ENCODE peak calls at places on chromosomes 4 and X, in eight cellular contexts. One of them, this sample, is unnamed. For H3K27me3 and H3K36me3, the result is how much of the 10 kb centered on the place peaks cover.

GRCh38 chr4:151644625-151645024 is 116.2 kb downstream of the GATB start:
- DNase-seq in neural progenitor cell: peak
- DNase-seq in ovary: no peak
- DNase-seq in gastrocnemius medialis: no peak
- DNase-seq in hepatocyte: no peak
- DNase-seq in neuronal stem cell: peak
- DNase-seq in stomach: no peak
- DNase-seq in heart right ventricle: no peak
- DNase-seq in this sample: peak

GRCh38 chr4:54155936-54156335 is 56.0 kb downstream of the GSX2 start:
- DNase-seq in neural progenitor cell: no peak
- DNase-seq in ovary: no peak
- DNase-seq in gastrocnemius medialis: no peak
- DNase-seq in hepatocyte: no peak
- DNase-seq in neuronal stem cell: no peak
- DNase-seq in stomach: no peak
- DNase-seq in heart right ventricle: no peak
- DNase-seq in this sample: no peak

GRCh38 chr4:89134775-89135319 is 23.5 kb downstream of the TIGD2 start:
- DNase-seq in neural progenitor cell: no peak
- DNase-seq in ovary: no peak
- DNase-seq in gastrocnemius medialis: no peak
- DNase-seq in hepatocyte: peak
- DNase-seq in neuronal stem cell: no peak
- DNase-seq in stomach: no peak
- DNase-seq in heart right ventricle: peak
- DNase-seq in this sample: no peak

GRCh38 chr4:144564358-144564757 is 81.6 kb upstream of the HHIP start:
- DNase-seq in neural progenitor cell: no peak
- DNase-seq in ovary: no peak
- DNase-seq in gastrocnemius medialis: no peak
- DNase-seq in hepatocyte: no peak
- DNase-seq in neuronal stem cell: no peak
- DNase-seq in stomach: no peak
- DNase-seq in heart right ventricle: no peak
- DNase-seq in this sample: no peak

GRCh38 chr4:174284181-174284886 is 623 bp downstream of the CEP44 start:
- DNase-seq in neural progenitor cell: peak
- DNase-seq in ovary: no peak
- DNase-seq in gastrocnemius medialis: no peak
- DNase-seq in hepatocyte: peak
- DNase-seq in neuronal stem cell: no peak
- DNase-seq in stomach: no peak
- DNase-seq in heart right ventricle: no peak
- DNase-seq in this sample: peak

GRCh38 chrX:80485543-80485942 is 65.3 kb downstream of the TENT5D start:
- DNase-seq in neural progenitor cell: no peak
- DNase-seq in ovary: no peak
- DNase-seq in gastrocnemius medialis: no peak
- DNase-seq in hepatocyte: no peak
- DNase-seq in neuronal stem cell: no peak
- DNase-seq in stomach: no peak
- DNase-seq in heart right ventricle: no peak
- DNase-seq in this sample: no peak

GRCh38 chr4:103996637-103997036 is 276.9 kb upstream of the TACR3 start:
- DNase-seq in neural progenitor cell: peak
- DNase-seq in ovary: no peak
- DNase-seq in gastrocnemius medialis: no peak
- DNase-seq in hepatocyte: peak
- DNase-seq in neuronal stem cell: peak
- DNase-seq in stomach: no peak
- DNase-seq in heart right ventricle: no peak
- DNase-seq in this sample: peak

GRCh38 chr4:6489962-6490361 is 17.5 kb upstream of the PPP2R2C start:
- DNase-seq in neural progenitor cell: no peak
- DNase-seq in ovary: no peak
- DNase-seq in gastrocnemius medialis: no peak
- DNase-seq in hepatocyte: no peak
- DNase-seq in neuronal stem cell: no peak
- DNase-seq in stomach: no peak
- DNase-seq in heart right ventricle: no peak
- DNase-seq in this sample: no peak

GRCh38 chr4:76953956-76954355 is 4.4 kb downstream of the SEPTIN11 start:
- DNase-seq in neural progenitor cell: no peak
- DNase-seq in ovary: no peak
- DNase-seq in gastrocnemius medialis: no peak
- DNase-seq in hepatocyte: no peak
- DNase-seq in neuronal stem cell: no peak
- DNase-seq in stomach: no peak
- DNase-seq in heart right ventricle: no peak
- DNase-seq in this sample: no peak

GRCh38 chr4:76952071-76952470 is 2.5 kb downstream of the SEPTIN11 start:
- DNase-seq in neural progenitor cell: no peak
- DNase-seq in ovary: no peak
- DNase-seq in gastrocnemius medialis: no peak
- DNase-seq in hepatocyte: no peak
- DNase-seq in neuronal stem cell: no peak
- DNase-seq in stomach: no peak
- DNase-seq in heart right ventricle: no peak
- DNase-seq in this sample: no peak

GRCh38 chr4:76951333-76952033 is 1.9 kb downstream of the SEPTIN11 start:
- DNase-seq in neural progenitor cell: no peak
- DNase-seq in ovary: no peak
- DNase-seq in gastrocnemius medialis: no peak
- DNase-seq in hepatocyte: no peak
- DNase-seq in neuronal stem cell: no peak
- DNase-seq in stomach: no peak
- DNase-seq in heart right ventricle: no peak
- DNase-seq in this sample: no peak

GRCh38 chr4:76954489-76954888 is 4.9 kb downstream of the SEPTIN11 start:
- DNase-seq in neural progenitor cell: no peak
- DNase-seq in ovary: no peak
- DNase-seq in gastrocnemius medialis: no peak
- DNase-seq in hepatocyte: no peak
- DNase-seq in neuronal stem cell: no peak
- DNase-seq in stomach: no peak
- DNase-seq in heart right ventricle: no peak
- DNase-seq in this sample: no peak

DNA sequence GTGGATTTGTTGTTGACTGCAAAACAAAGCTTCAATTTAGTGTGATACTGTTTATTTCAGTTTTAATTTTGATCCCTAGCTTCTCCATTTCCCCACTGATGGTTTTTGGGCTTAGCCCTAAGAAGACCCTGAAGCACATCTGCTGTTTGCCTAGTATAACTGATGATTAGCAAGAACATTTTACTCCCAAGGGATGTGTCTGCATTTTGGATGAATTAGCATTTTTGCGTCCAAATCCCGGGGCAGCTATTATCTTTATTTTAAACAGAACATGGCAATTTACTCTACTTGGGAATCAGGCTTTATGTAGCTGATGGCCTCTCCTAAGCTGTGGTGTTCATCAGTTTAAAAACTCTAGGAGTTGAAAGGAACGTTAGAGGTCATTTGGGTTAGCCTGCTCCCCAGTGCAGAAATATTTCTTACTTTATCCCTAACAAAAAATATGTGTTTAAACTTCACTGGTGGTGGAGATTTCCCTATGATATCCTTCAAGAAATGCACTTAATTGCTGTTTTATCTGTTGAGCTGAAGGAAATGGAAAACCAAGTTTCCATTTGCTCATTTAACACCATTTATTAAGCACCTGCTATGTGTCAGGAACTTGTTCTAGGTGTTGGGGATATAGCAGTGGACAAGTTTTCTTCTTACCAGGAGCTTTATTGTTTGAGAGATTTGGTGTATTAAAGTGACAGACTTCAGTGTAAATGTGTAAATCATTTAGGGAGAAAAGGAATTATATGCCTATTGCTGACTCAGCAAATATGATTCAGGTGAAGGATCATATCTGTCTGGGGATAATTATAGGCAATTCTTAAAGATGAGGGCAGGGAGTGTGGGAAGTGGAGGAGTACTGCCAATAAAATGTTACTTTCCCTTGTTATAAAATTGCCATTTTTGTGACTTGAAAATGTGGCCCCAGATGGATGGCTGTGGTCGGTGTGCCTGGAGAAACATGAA is 3.4 kb downstream of the SEPTIN11 start:
- DNase-seq in neural progenitor cell: no peak
- DNase-seq in ovary: no peak
- DNase-seq in gastrocnemius medialis: no peak
- DNase-seq in hepatocyte: no peak
- DNase-seq in neuronal stem cell: no peak
- DNase-seq in stomach: no peak
- DNase-seq in heart right ventricle: no peak
- DNase-seq in this sample: no peak
- H3K4me3 ChIP-seq in neural progenitor cell: no peak
- H3K4me3 ChIP-seq in ovary: no peak
- H3K4me3 ChIP-seq in gastrocnemius medialis: no peak
- H3K4me3 ChIP-seq in hepatocyte: no peak
- H3K4me3 ChIP-seq in neuronal stem cell: no peak
- H3K4me3 ChIP-seq in stomach: no peak
- H3K4me3 ChIP-seq in heart right ventricle: no peak
- H3K4me3 ChIP-seq in this sample: no peak

GRCh38 chr4:44446801-44447562 is 1.6 kb downstream of the KCTD8 start:
- DNase-seq in neural progenitor cell: peak
- DNase-seq in ovary: peak
- DNase-seq in gastrocnemius medialis: no peak
- DNase-seq in hepatocyte: peak
- DNase-seq in neuronal stem cell: peak
- DNase-seq in stomach: peak
- DNase-seq in heart right ventricle: no peak
- DNase-seq in this sample: peak

GRCh38 chr4:44448548-44449443 is at the start of gene KCTD8:
- DNase-seq in neural progenitor cell: peak
- DNase-seq in ovary: peak
- DNase-seq in gastrocnemius medialis: peak
- DNase-seq in hepatocyte: peak
- DNase-seq in neuronal stem cell: peak
- DNase-seq in stomach: peak
- DNase-seq in heart right ventricle: peak
- DNase-seq in this sample: peak

GRCh38 chr4:44446191-44446590 is 2.4 kb downstream of the KCTD8 start:
- DNase-seq in neural progenitor cell: no peak
- DNase-seq in ovary: no peak
- DNase-seq in gastrocnemius medialis: no peak
- DNase-seq in hepatocyte: no peak
- DNase-seq in neuronal stem cell: no peak
- DNase-seq in stomach: no peak
- DNase-seq in heart right ventricle: no peak
- DNase-seq in this sample: no peak

DNA sequence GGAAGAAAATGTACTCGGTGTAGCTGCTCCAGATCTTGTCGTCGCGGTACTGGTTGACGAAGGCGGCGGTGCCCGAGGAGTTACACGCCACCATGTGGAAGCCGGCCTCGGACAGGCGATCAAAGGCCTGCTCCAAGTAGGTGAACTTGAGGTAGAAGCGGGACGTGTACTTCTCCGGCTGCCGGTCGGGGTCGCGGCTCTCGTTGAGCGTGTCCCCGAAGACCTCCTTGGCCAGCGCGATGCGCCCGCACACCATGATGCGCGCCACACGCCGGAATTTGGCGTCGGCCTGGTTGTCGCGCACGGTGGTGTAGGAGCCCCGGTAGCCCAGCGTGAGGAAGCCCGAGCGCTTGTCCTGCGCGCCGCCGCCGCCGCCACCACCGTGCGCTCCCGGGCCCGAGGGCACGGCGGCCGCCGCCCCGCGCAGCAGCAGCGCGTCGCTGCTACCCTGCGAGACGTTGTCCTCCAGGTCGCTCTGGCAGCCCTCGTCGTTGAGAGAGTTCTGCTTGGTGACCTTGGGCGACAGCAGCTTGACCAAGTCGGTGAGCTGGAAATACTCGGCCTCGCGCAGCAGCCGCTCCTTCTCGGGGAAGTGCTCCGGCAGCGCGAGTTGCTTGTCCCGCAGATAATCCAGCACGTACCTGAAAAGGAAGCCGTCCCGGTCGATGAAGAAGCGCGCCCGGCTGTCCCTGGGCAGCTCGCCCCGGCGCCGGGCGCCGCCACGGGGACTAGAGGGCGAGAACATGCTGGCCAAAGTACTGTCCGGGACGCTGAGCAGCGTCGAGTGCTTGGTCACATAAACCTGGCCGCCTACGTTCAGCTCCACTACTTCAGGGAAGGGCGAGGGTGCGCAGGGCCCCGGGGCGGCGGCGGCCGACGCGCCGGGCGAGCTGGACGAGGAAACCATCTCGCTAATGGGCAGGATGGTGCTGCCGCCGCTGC is 775 bp downstream of the KCTD8 start:
- DNase-seq in neural progenitor cell: peak
- DNase-seq in ovary: peak
- DNase-seq in gastrocnemius medialis: peak
- DNase-seq in hepatocyte: peak
- DNase-seq in neuronal stem cell: peak
- DNase-seq in stomach: peak
- DNase-seq in heart right ventricle: peak
- DNase-seq in this sample: peak
- H3K27me3 ChIP-seq in neural progenitor cell: half or more
- H3K27me3 ChIP-seq in ovary: under half
- H3K27me3 ChIP-seq in gastrocnemius medialis: under half
- H3K27me3 ChIP-seq in hepatocyte: half or more
- H3K27me3 ChIP-seq in neuronal stem cell: under half
- H3K27me3 ChIP-seq in stomach: under half
- H3K27me3 ChIP-seq in heart right ventricle: half or more
- H3K27me3 ChIP-seq in this sample: under half

DNA sequence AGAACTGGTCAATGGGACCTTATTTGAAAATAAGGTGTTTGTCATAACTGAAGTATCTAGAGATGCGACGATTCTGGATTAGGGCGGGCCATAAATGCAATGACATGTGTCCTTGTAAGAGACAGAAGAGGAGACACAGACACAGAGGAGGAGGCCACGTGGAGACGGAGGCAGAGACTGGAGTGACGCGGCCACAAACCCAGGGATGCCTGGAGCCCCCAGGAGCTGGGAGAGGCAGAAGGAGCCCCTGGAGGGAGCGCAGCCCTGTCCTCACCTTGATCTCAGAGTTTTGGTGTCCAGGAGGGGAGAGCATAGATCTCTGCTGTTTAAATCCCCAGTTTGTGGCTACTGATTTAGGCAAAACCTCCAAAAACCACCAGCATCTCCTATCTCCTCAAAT is 5.0 kb downstream of the GTPBP6 start:
- DNase-seq in neural progenitor cell: no peak
- DNase-seq in ovary: peak
- DNase-seq in gastrocnemius medialis: no peak
- DNase-seq in hepatocyte: no peak
- DNase-seq in neuronal stem cell: no peak
- DNase-seq in stomach: no peak
- DNase-seq in heart right ventricle: no peak
- DNase-seq in this sample: no peak
- H3K36me3 ChIP-seq in neural progenitor cell: under half
- H3K36me3 ChIP-seq in ovary: under half
- H3K36me3 ChIP-seq in gastrocnemius medialis: half or more
- H3K36me3 ChIP-seq in hepatocyte: under half
- H3K36me3 ChIP-seq in neuronal stem cell: under half
- H3K36me3 ChIP-seq in stomach: half or more
- H3K36me3 ChIP-seq in heart right ventricle: half or more
- H3K36me3 ChIP-seq in this sample: under half

DNA sequence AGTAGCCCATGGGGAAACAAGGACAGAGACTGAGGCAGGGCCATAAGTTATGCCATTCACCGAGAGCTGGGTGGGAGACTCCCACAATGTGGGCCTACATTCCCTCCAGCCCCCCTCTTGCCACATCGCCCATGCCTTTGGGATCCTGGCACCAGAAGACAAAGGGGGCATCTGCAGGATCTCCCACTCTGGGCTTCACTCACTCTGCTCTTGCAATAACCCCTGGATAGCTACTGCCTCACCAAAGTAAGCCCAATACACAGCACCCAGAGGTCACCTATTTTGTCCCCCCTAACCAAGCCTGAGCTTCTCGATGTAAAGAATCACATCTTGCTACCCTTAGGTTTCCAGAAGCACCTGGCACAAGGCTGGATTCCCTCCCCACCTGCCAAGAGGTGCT is 741 bp upstream of the RTL5 start:
- DNase-seq in neural progenitor cell: no peak
- DNase-seq in ovary: no peak
- DNase-seq in gastrocnemius medialis: no peak
- DNase-seq in hepatocyte: no peak
- DNase-seq in neuronal stem cell: no peak
- DNase-seq in stomach: no peak
- DNase-seq in heart right ventricle: no peak
- DNase-seq in this sample: no peak
- H3K4me3 ChIP-seq in neural progenitor cell: peak
- H3K4me3 ChIP-seq in ovary: no peak
- H3K4me3 ChIP-seq in gastrocnemius medialis: no peak
- H3K4me3 ChIP-seq in hepatocyte: no peak
- H3K4me3 ChIP-seq in neuronal stem cell: no peak
- H3K4me3 ChIP-seq in stomach: peak
- H3K4me3 ChIP-seq in heart right ventricle: peak
- H3K4me3 ChIP-seq in this sample: no peak